ENCODE peak calls at places on chromosome 21, in eight cellular contexts. One of them, this sample, is unnamed.

GRCh38 chr21:32190491-32191144 is 88.2 kb downstream of the MIS18A start:
- DNase-seq in uterus: no peak
- DNase-seq in A549: no peak
- DNase-seq in fibroblast of lung: no peak
- DNase-seq in lower lobe of right lung: no peak
- DNase-seq in hepatocyte: no peak
- DNase-seq in WERI-Rb-1: no peak
- DNase-seq in sigmoid colon: no peak
- DNase-seq in this sample: peak

GRCh38 chr21:45974073-45975016 is 7.2 kb upstream of the COL6A1 start:
- DNase-seq in uterus: peak
- DNase-seq in A549: no peak
- DNase-seq in fibroblast of lung: peak
- DNase-seq in lower lobe of right lung: peak
- DNase-seq in hepatocyte: peak
- DNase-seq in WERI-Rb-1: peak
- DNase-seq in sigmoid colon: peak
- DNase-seq in this sample: no peak

GRCh38 chr21:38241029-38241740 is 15.6 kb upstream of the KCNJ15 start:
- DNase-seq in uterus: no peak
- DNase-seq in A549: no peak
- DNase-seq in fibroblast of lung: no peak
- DNase-seq in lower lobe of right lung: no peak
- DNase-seq in hepatocyte: no peak
- DNase-seq in WERI-Rb-1: no peak
- DNase-seq in sigmoid colon: no peak
- DNase-seq in this sample: no peak

GRCh38 chr21:40049031-40049958 is 182.1 kb downstream of the PCP4 start:
- DNase-seq in uterus: peak
- DNase-seq in A549: no peak
- DNase-seq in fibroblast of lung: no peak
- DNase-seq in lower lobe of right lung: no peak
- DNase-seq in hepatocyte: peak
- DNase-seq in WERI-Rb-1: no peak
- DNase-seq in sigmoid colon: peak
- DNase-seq in this sample: peak

GRCh38 chr21:29639366-29640232 is 300.2 kb downstream of the GRIK1 start:
- DNase-seq in uterus: no peak
- DNase-seq in A549: no peak
- DNase-seq in fibroblast of lung: no peak
- DNase-seq in lower lobe of right lung: no peak
- DNase-seq in hepatocyte: no peak
- DNase-seq in WERI-Rb-1: no peak
- DNase-seq in sigmoid colon: no peak
- DNase-seq in this sample: no peak

GRCh38 chr21:38478782-38479181 is 19.5 kb downstream of the ERG start:
- DNase-seq in uterus: no peak
- DNase-seq in A549: no peak
- DNase-seq in fibroblast of lung: peak
- DNase-seq in lower lobe of right lung: no peak
- DNase-seq in hepatocyte: no peak
- DNase-seq in WERI-Rb-1: no peak
- DNase-seq in sigmoid colon: no peak
- DNase-seq in this sample: no peak

GRCh38 chr21:32393677-32394001 is 827 bp upstream of the URB1 start:
- DNase-seq in uterus: no peak
- DNase-seq in A549: no peak
- DNase-seq in fibroblast of lung: no peak
- DNase-seq in lower lobe of right lung: no peak
- DNase-seq in hepatocyte: no peak
- DNase-seq in WERI-Rb-1: no peak
- DNase-seq in sigmoid colon: no peak
- DNase-seq in this sample: no peak

GRCh38 chr21:46017695-46018094 is 36.1 kb downstream of the COL6A1 start:
- DNase-seq in uterus: no peak
- DNase-seq in A549: no peak
- DNase-seq in fibroblast of lung: no peak
- DNase-seq in lower lobe of right lung: no peak
- DNase-seq in hepatocyte: no peak
- DNase-seq in WERI-Rb-1: no peak
- DNase-seq in sigmoid colon: no peak
- DNase-seq in this sample: no peak

GRCh38 chr21:38350681-38351080 is 93.9 kb downstream of the KCNJ15 start:
- DNase-seq in uterus: no peak
- DNase-seq in A549: no peak
- DNase-seq in fibroblast of lung: no peak
- DNase-seq in lower lobe of right lung: peak
- DNase-seq in hepatocyte: peak
- DNase-seq in WERI-Rb-1: no peak
- DNase-seq in sigmoid colon: no peak
- DNase-seq in this sample: no peak

GRCh38 chr21:45768011-45768740 is 124.7 kb downstream of the PCBP3 start:
- DNase-seq in uterus: no peak
- DNase-seq in A549: no peak
- DNase-seq in fibroblast of lung: peak
- DNase-seq in lower lobe of right lung: no peak
- DNase-seq in hepatocyte: no peak
- DNase-seq in WERI-Rb-1: no peak
- DNase-seq in sigmoid colon: no peak
- DNase-seq in this sample: no peak

DNA sequence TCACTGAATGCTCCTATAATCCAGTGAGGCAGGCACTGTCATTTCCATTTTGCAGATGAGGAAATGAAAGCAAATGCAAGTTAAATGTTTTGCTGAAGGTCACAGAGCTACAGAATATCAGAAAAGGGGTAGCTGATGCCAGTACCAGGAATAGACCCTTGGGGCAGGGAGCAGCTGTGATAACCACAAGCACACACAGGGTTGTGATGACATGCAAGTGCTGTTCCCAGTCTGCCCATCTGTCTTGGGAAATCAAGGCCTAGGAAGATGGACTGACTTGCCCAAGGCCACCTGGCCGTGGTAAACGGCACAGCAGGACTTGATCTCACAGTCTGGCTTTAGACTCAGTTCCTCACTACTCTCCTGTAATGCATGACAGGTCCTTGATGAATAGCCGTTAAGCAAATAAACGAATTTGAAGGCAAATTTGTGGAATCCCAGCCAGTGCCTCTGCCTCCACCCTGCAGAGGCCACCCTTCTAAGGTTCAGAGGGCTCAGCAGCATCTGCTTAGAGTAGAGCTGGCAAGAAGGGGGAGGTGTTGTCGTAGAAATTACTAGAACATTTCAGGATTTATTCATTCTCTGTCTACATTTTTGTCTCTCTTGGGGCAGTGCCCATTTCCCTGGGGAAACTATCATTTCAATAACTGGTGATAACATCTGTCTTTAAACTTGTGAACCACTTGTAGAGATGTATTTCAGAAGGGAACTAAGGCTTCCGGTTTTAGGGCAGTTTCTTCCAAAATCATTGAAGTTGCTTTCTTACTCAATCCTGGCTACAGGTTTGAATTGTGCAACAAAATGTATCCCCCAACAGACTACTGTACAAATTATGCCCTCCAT is 53.2 kb upstream of the MRPS6 start:
- DNase-seq in uterus: no peak
- DNase-seq in A549: peak
- DNase-seq in fibroblast of lung: peak
- DNase-seq in lower lobe of right lung: no peak
- DNase-seq in hepatocyte: no peak
- DNase-seq in WERI-Rb-1: no peak
- DNase-seq in sigmoid colon: no peak
- DNase-seq in this sample: no peak
- H3K4me3 ChIP-seq in uterus: no peak
- H3K4me3 ChIP-seq in A549: no peak
- H3K4me3 ChIP-seq in fibroblast of lung: no peak
- H3K4me3 ChIP-seq in lower lobe of right lung: no peak
- H3K4me3 ChIP-seq in hepatocyte: no peak
- H3K4me3 ChIP-seq in WERI-Rb-1: no peak
- H3K4me3 ChIP-seq in sigmoid colon: no peak
- H3K4me3 ChIP-seq in this sample: no peak

DNA sequence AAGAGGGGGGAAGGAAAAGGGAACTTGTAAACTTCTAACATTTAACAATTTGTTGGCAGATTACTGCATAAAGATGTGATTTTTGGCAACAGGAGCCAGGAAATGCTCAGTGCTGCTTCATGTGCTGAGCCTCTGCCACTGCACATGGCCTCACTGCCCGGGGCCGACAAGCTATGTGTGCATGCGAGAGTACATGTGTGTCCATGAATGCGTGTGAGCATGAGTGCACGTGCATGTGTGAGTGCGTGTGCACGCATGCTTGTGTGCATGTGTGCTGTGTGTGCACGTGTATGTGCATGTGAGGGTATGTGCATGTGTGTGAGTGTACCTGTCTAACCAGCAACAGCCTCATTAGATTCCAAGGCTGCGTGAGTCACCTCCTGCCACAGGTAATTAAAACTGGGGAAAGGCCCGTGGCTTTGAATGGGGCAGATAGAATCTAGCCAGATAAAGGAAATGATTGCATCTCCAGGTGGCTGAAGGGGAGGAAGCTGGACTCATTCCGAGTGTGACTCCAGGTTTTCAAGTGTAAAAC is 41.4 kb upstream of the TSPEAR start:
- DNase-seq in uterus: no peak
- DNase-seq in A549: no peak
- DNase-seq in fibroblast of lung: no peak
- DNase-seq in lower lobe of right lung: no peak
- DNase-seq in hepatocyte: peak
- DNase-seq in WERI-Rb-1: no peak
- DNase-seq in sigmoid colon: no peak
- DNase-seq in this sample: no peak
- TF ChIP-seq CTCF in uterus: no peak
- TF ChIP-seq CTCF in A549: no peak
- TF ChIP-seq CTCF in fibroblast of lung: no peak
- TF ChIP-seq CTCF in lower lobe of right lung: no peak
- TF ChIP-seq CTCF in hepatocyte: peak
- TF ChIP-seq CTCF in WERI-Rb-1: peak
- TF ChIP-seq CTCF in sigmoid colon: no peak
- TF ChIP-seq CTCF in this sample: no peak

GRCh38 chr21:14866859-14867560 is 197.8 kb downstream of the NRIP1 start:
- DNase-seq in uterus: no peak
- DNase-seq in A549: no peak
- DNase-seq in fibroblast of lung: no peak
- DNase-seq in lower lobe of right lung: no peak
- DNase-seq in hepatocyte: no peak
- DNase-seq in WERI-Rb-1: no peak
- DNase-seq in sigmoid colon: no peak
- DNase-seq in this sample: no peak

GRCh38 chr21:14862794-14863720 is 201.7 kb downstream of the NRIP1 start:
- DNase-seq in uterus: no peak
- DNase-seq in A549: no peak
- DNase-seq in fibroblast of lung: peak
- DNase-seq in lower lobe of right lung: no peak
- DNase-seq in hepatocyte: peak
- DNase-seq in WERI-Rb-1: no peak
- DNase-seq in sigmoid colon: no peak
- DNase-seq in this sample: no peak

GRCh38 chr21:14864211-14865021 is 200.4 kb downstream of the NRIP1 start:
- DNase-seq in uterus: peak
- DNase-seq in A549: peak
- DNase-seq in fibroblast of lung: peak
- DNase-seq in lower lobe of right lung: peak
- DNase-seq in hepatocyte: peak
- DNase-seq in WERI-Rb-1: peak
- DNase-seq in sigmoid colon: peak
- DNase-seq in this sample: peak

GRCh38 chr21:14858309-14858708 is 206.5 kb downstream of the NRIP1 start:
- DNase-seq in uterus: no peak
- DNase-seq in A549: no peak
- DNase-seq in fibroblast of lung: no peak
- DNase-seq in lower lobe of right lung: no peak
- DNase-seq in hepatocyte: no peak
- DNase-seq in WERI-Rb-1: no peak
- DNase-seq in sigmoid colon: no peak
- DNase-seq in this sample: no peak

DNA sequence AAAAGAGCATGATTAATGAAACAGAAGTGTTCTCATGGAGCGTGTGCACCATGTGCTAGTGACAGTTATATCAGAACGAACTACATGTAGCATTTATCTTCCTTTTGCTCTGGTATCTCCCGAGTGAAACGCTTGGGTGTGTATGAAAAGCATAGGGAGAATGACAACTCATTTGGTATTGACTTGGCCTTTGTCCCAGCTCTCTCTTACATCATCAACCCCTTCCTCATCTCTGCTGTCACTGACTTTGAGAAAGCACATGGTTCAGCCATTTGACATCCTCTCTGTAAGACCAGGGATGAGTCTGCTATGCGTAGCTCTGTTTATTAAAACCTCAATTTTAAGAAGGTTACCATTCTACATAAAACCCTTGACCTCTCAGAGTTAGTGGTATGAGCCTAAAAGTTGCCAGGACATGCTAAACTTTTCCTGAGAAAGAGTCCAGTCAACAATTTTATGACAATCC is 201.0 kb downstream of the NRIP1 start:
- DNase-seq in uterus: no peak
- DNase-seq in A549: peak
- DNase-seq in fibroblast of lung: peak
- DNase-seq in lower lobe of right lung: no peak
- DNase-seq in hepatocyte: peak
- DNase-seq in WERI-Rb-1: no peak
- DNase-seq in sigmoid colon: no peak
- DNase-seq in this sample: no peak
- H3K4me3 ChIP-seq in uterus: no peak
- H3K4me3 ChIP-seq in A549: no peak
- H3K4me3 ChIP-seq in fibroblast of lung: no peak
- H3K4me3 ChIP-seq in lower lobe of right lung: no peak
- H3K4me3 ChIP-seq in hepatocyte: no peak
- H3K4me3 ChIP-seq in WERI-Rb-1: no peak
- H3K4me3 ChIP-seq in sigmoid colon: no peak
- H3K4me3 ChIP-seq in this sample: no peak

GRCh38 chr21:28513450-28513849 is 479.2 kb downstream of the LTN1 start:
- DNase-seq in uterus: no peak
- DNase-seq in A549: no peak
- DNase-seq in fibroblast of lung: peak
- DNase-seq in lower lobe of right lung: no peak
- DNase-seq in hepatocyte: no peak
- DNase-seq in WERI-Rb-1: no peak
- DNase-seq in sigmoid colon: no peak
- DNase-seq in this sample: no peak

DNA sequence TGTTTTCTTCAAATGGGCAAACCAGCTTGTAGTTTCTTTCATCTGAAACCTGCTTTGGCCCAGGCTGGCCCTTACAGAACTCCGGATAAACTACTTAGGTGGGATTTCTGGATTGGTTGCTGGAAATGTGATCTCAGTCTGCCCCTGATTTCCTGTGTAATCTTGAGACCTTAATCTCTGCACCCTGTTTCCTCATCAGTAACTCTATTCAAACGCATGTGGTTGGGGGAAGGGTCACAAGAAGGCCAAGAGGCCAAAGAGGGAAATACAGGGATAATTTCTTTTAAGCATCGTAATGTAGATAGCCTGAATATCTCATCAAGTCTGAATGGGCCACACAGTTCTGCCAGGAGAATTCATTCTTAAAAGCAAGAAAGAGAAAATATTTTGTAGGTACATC is 483.6 kb downstream of the LTN1 start:
- DNase-seq in uterus: no peak
- DNase-seq in A549: no peak
- DNase-seq in fibroblast of lung: no peak
- DNase-seq in lower lobe of right lung: no peak
- DNase-seq in hepatocyte: no peak
- DNase-seq in WERI-Rb-1: peak
- DNase-seq in sigmoid colon: no peak
- DNase-seq in this sample: no peak
- TF ChIP-seq CTCF in uterus: no peak
- TF ChIP-seq CTCF in A549: no peak
- TF ChIP-seq CTCF in fibroblast of lung: no peak
- TF ChIP-seq CTCF in lower lobe of right lung: no peak
- TF ChIP-seq CTCF in hepatocyte: no peak
- TF ChIP-seq CTCF in WERI-Rb-1: peak
- TF ChIP-seq CTCF in sigmoid colon: no peak
- TF ChIP-seq CTCF in this sample: no peak